ENCODE peak calls at places on chromosome 16, in five cellular contexts. G is left cardiac atrium; Q is uterus; C is activated CD4-positive, alpha-beta T cell treated with anti-CD3 and anti-CD28 coated beads for 24 hours; I is lung. Z is an unnamed sample.
A peak's percentile ranks its signal among the peaks of the same experiment; 100 is the strongest.

GRCh38 chr16:25006504-25007055 is 8.6 kb downstream of the ARHGAP17 start:
- DNase-seq in I (no peak), C (no peak), Q (no peak), G (no peak), Z (no peak)

GRCh38 chr16:85569039-85569614 is 44.0 kb upstream of the GSE1 start:
- DNase-seq in G (no peak), Q (no peak), I (no peak), C (no peak), Z (no peak)

GRCh38 chr16:70421473-70422311 is 17.2 kb downstream of the ST3GAL2 start:
- DNase-seq in C (no peak), Q (no peak), G (no peak), I (no peak), Z (no peak)

GRCh38 chr16:67294927-67295326 is 15.6 kb downstream of the PLEKHG4 start:
- DNase-seq in G (no peak), Q (no peak), I (no peak), C (no peak), Z (peak; percentile 36)

GRCh38 chr16:89442588-89442987 is 47.8 kb downstream of the ANKRD11 start:
- DNase-seq in Q (no peak), G (peak; percentile 31), C (no peak), I (no peak), Z (no peak)

GRCh38 chr16:74477226-74477625 is 55.9 kb upstream of the CLEC18B start:
- DNase-seq in C (no peak), G (no peak), I (no peak), Q (no peak), Z (no peak)

GRCh38 chr16:9929313-9929712 is 252.9 kb downstream of the GRIN2A start:
- DNase-seq in I (no peak), G (no peak), Q (no peak), C (no peak), Z (no peak)

GRCh38 chr16:66266436-66267286 is 99.8 kb upstream of the CDH5 start:
- DNase-seq in C (no peak), I (peak; percentile 59), Q (peak; percentile 83), G (peak; percentile 62), Z (peak; percentile 76)